ENCODE peak calls at places on chromosomes 3 and 15, in nine cellular contexts. F, G, N, U, Z, L, D, R and E are unnamed samples. For H3K9me3, the result is how much of the 10 kb centered on the place peaks cover.

GRCh38 chr15:88115529-88116152 is 140.9 kb downstream of the NTRK3 start:
- DNase-seq in F (no peak), G (no peak), N (no peak), U (no peak), Z (no peak), L (no peak), D (no peak), R (no peak), E (peak)

GRCh38 chr3:179181021-179181472 is 32.9 kb downstream of the PIK3CA start:
- DNase-seq in F (no peak), G (no peak), N (no peak), U (no peak), Z (no peak), L (no peak), D (no peak), R (no peak), E (no peak)

GRCh38 chr3:56725175-56725574 is 42.1 kb upstream of the TASOR start:
- DNase-seq in F (no peak), G (no peak), N (no peak), U (no peak), Z (peak), L (no peak), D (no peak), R (no peak), E (no peak)

GRCh38 chr3:16476636-16477035 is 36.9 kb downstream of the RFTN1 start:
- DNase-seq in F (no peak), G (no peak), N (no peak), U (no peak), Z (no peak), L (no peak), D (no peak), R (no peak), E (no peak)

GRCh38 chr3:195508185-195508584 is 34.9 kb downstream of the PPP1R2 start:
- DNase-seq in F (no peak), G (no peak), N (no peak), U (no peak), Z (no peak), L (no peak), D (no peak), R (no peak), E (no peak)

GRCh38 chr15:90201150-90201943 is at the start of gene SEMA4B:
- DNase-seq in F (peak), G (no peak), N (peak), U (peak), Z (peak), L (peak), D (peak), R (peak), E (peak)

GRCh38 chr3:87053548-87053947 is 62.6 kb upstream of the VGLL3 start:
- DNase-seq in F (no peak), G (no peak), N (no peak), U (no peak), Z (no peak), L (no peak), D (no peak), R (no peak), E (no peak)

GRCh38 chr15:57146394-57147140 is 228.1 kb downstream of the TCF12 start:
- DNase-seq in F (no peak), G (no peak), N (no peak), U (no peak), Z (no peak), L (no peak), D (peak), R (no peak), E (no peak)

GRCh38 chr3:153260681-153261080 is 98.7 kb downstream of the RAP2B start:
- DNase-seq in F (no peak), G (no peak), N (no peak), U (no peak), Z (no peak), L (no peak), D (no peak), R (no peak), E (no peak)

GRCh38 chr15:80183886-80184285 is 31.1 kb downstream of the FAH start:
- DNase-seq in F (no peak), G (no peak), N (no peak), U (no peak), Z (no peak), L (no peak), D (peak), R (no peak), E (no peak)

GRCh38 chr3:143974181-143974876 is 2.7 kb downstream of the DIPK2A start:
- DNase-seq in F (no peak), G (no peak), N (no peak), U (no peak), Z (no peak), L (no peak), D (no peak), R (no peak), E (no peak)

GRCh38 chr3:136070953-136071949 is 105.7 kb downstream of the PPP2R3A start:
- DNase-seq in F (no peak), G (peak), N (no peak), U (no peak), Z (no peak), L (peak), D (no peak), R (no peak), E (no peak)

GRCh38 chr15:89335289-89336041 is 841 bp upstream of the POLG start:
- DNase-seq in F (peak), G (no peak), N (peak), U (peak), Z (no peak), L (no peak), D (no peak), R (no peak), E (no peak)

GRCh38 chr3:46672349-46672695 is 21.2 kb downstream of the ALS2CL start:
- DNase-seq in F (no peak), G (peak), N (no peak), U (no peak), Z (no peak), L (no peak), D (no peak), R (no peak), E (peak)

GRCh38 chr15:85463976-85464375 is 83.6 kb downstream of the AKAP13 start:
- DNase-seq in F (no peak), G (no peak), N (no peak), U (no peak), Z (no peak), L (no peak), D (no peak), R (no peak), E (no peak)

GRCh38 chr15:69394556-69395282 is 19.4 kb upstream of the KIF23 start:
- DNase-seq in F (peak), G (peak), N (peak), U (peak), Z (peak), L (peak), D (peak), R (peak), E (peak)

GRCh38 chr3:104908761-104909160 is 457.9 kb upstream of the ALCAM start:
- DNase-seq in F (no peak), G (no peak), N (no peak), U (no peak), Z (no peak), L (no peak), D (no peak), R (no peak), E (no peak)

GRCh38 chr15:80779658-80780415 is 667 bp downstream of the CEMIP start:
- DNase-seq in F (peak), G (no peak), N (no peak), U (no peak), Z (no peak), L (no peak), D (peak), R (no peak), E (peak)

GRCh38 chr3:52135332-52135731 is 18.9 kb downstream of the POC1A start:
- DNase-seq in F (no peak), G (no peak), N (no peak), U (no peak), Z (no peak), L (no peak), D (no peak), R (no peak), E (no peak)

GRCh38 chr3:55423888-55424287 is 63.2 kb downstream of the WNT5A start:
- DNase-seq in F (no peak), G (no peak), N (no peak), U (no peak), Z (no peak), L (no peak), D (no peak), R (no peak), E (no peak)

GRCh38 chr3:25803833-25804232 is 13.9 kb downstream of the OXSM start:
- DNase-seq in F (no peak), G (no peak), N (no peak), U (no peak), Z (no peak), L (no peak), D (no peak), R (no peak), E (no peak)

GRCh38 chr3:101549473-101549872 is 12.2 kb upstream of the TRMT10C start:
- DNase-seq in F (no peak), G (no peak), N (no peak), U (no peak), Z (no peak), L (no peak), D (no peak), R (no peak), E (no peak)

GRCh38 chr15:26691249-26691648 is 81.6 kb downstream of the GABRB3 start:
- DNase-seq in F (no peak), G (no peak), N (no peak), U (no peak), Z (no peak), L (no peak), D (no peak), R (no peak), E (no peak)

GRCh38 chr15:26682765-26683164 is 90.1 kb downstream of the GABRB3 start:
- DNase-seq in F (no peak), G (no peak), N (no peak), U (no peak), Z (no peak), L (no peak), D (no peak), R (no peak), E (no peak)

GRCh38 chr15:26690778-26691177 is 82.1 kb downstream of the GABRB3 start:
- DNase-seq in F (no peak), G (no peak), N (no peak), U (no peak), Z (no peak), L (no peak), D (no peak), R (no peak), E (no peak)

GRCh38 chr15:26686547-26687187 is 86.2 kb downstream of the GABRB3 start:
- DNase-seq in F (no peak), G (no peak), N (no peak), U (no peak), Z (no peak), L (no peak), D (no peak), R (no peak), E (no peak)
- H3K9me3 ChIP-seq in F (under half), G (under half), N (under half), U (under half), Z (under half), L (under half), D (under half), R (under half), E (under half)

DNA sequence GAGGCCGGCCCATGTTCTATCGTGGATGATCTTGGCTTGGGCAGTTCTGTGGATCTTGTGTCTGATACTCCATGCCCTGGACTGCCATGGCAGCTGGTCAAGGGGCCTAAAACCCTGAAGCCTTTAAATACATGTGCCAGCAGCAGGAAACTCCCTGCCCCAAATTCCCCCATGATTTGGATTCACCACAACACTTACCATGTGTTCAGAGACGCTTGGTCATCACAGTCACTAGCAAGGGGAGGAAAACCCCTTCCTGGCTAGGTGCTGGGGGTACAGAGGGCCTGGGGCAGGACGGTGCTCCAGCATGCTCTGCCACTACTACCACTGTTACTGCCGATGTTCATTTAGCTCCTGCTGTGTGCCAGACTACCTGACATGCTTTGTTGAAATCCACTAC is 94.4 kb downstream of the DNAJB8 start:
- DNase-seq in F (no peak), G (no peak), N (no peak), U (no peak), Z (no peak), L (no peak), D (no peak), R (no peak), E (no peak)
- H3K9me3 ChIP-seq in F (under half), G (under half), N (under half), U (under half), Z (under half), L (under half), D (under half), R (under half), E (under half)

DNA sequence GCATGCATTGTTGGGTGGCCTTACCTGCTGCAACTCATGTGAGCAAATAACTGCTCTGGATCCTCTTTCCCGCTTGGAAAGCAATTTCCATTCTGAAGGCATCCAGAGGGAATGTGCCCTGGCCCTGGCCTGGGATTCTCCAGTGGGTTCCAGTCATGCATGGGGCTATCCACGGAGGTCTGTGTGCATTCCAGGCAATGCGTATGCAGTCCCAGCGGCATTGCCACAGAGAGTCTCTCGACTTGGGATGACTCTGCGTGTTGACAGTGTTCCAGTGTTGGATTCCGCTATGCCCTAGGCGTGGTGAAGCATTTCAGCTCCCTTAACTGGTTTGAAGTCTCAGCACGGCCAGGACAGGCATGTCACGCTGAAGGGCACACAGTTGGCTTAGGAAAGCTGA is 113.9 kb downstream of the SNRPN start:
- DNase-seq in F (peak), G (no peak), N (no peak), U (no peak), Z (no peak), L (no peak), D (no peak), R (no peak), E (peak)
- H3K9me3 ChIP-seq in F (half or more), G (half or more), N (half or more), U (under half), Z (half or more), L (half or more), D (half or more), R (half or more), E (under half)

GRCh38 chr15:23690450-23690852 is 3.3 kb upstream of the NDN start:
- DNase-seq in F (no peak), G (no peak), N (peak), U (no peak), Z (no peak), L (peak), D (no peak), R (no peak), E (peak)
- H3K9me3 ChIP-seq in F (under half), G (under half), N (under half), U (under half), Z (under half), L (under half), D (under half), R (under half), E (under half)

GRCh38 chr3:197238842-197239241 is 59.6 kb downstream of the DLG1 start:
- DNase-seq in F (no peak), G (no peak), N (no peak), U (no peak), Z (no peak), L (no peak), D (no peak), R (no peak), E (no peak)
- H3K9me3 ChIP-seq in F (under half), G (under half), N (under half), U (under half), Z (under half), L (half or more), D (under half), R (under half), E (under half)

DNA sequence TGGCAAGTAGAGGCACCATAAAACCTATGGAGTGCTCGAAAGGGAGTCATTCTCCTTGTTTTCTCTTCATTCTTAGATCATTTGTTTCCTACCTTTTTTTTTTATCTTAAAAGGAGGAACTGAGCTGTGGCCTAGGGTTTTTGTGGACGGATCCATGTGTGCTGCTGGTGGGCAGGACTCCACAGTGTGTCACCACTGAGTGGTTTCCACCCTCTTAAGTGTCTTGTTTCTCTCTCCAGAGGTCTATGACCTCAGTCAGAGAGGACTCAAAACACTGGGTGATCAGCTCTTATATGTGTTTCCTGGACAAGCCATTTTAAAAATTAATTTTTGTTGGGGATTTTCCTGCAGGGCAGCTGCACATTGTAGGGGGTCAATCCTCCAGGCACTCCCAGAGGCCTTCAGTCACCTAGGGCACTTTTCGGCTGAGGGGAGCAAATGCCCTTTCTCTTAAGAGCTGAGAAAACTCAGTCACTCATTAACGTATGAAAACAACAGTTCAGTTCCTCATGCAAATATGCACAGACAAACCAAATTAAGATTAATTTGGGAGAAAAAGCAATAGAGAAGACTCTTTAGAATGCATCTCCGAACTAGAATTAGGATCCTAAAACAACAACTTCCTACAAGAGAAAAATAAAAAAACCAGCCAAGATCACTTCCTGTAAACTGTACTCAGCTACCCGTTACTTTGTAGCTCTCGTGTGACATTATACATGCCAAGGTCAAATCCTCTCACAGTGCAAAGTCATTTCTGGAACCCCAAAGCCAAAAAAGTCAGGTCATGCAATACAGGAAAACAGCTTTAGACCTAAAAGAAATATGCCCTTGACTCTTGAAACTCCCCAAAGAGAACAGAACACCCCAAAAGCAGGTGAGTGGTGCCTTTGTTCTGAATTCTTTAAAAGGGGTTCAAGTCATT is 27.6 kb upstream of the FAM3D start:
- DNase-seq in F (no peak), G (no peak), N (no peak), U (no peak), Z (no peak), L (no peak), D (no peak), R (no peak), E (no peak)
- H3K9me3 ChIP-seq in F (under half), G (under half), N (under half), U (under half), Z (under half), L (under half), D (under half), R (under half), E (under half)

GRCh38 chr3:161689699-161690098 is 193.1 kb downstream of the OTOL1 start:
- DNase-seq in F (no peak), G (no peak), N (no peak), U (no peak), Z (no peak), L (no peak), D (no peak), R (no peak), E (no peak)
- H3K9me3 ChIP-seq in F (under half), G (under half), N (under half), U (under half), Z (under half), L (under half), D (under half), R (under half), E (under half)

GRCh38 chr3:43013256-43013655 is 34.1 kb downstream of the GASK1A start:
- DNase-seq in F (no peak), G (no peak), N (no peak), U (no peak), Z (no peak), L (no peak), D (no peak), R (no peak), E (no peak)
- H3K9me3 ChIP-seq in F (under half), G (under half), N (under half), U (under half), Z (half or more), L (under half), D (under half), R (under half), E (under half)

DNA sequence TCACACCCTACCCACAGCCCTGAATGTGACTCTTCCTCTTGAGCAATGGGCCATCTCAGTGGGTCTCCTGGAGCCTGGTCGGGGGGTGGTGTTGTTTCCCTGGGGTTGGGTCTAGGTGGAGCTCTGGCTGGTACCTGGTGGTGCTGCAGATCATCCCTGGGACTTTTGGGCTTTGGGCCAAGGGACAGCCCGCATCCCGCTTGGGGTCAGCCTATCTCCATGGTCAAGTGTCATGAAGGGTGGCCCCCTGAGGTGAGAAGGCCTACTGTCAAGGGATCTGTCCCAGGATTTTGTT is 202.0 kb downstream of the UBE3A start:
- DNase-seq in F (peak), G (no peak), N (no peak), U (no peak), Z (no peak), L (no peak), D (no peak), R (peak), E (no peak)
- H3K9me3 ChIP-seq in F (under half), G (half or more), N (under half), U (under half), Z (under half), L (under half), D (under half), R (under half), E (under half)

DNA sequence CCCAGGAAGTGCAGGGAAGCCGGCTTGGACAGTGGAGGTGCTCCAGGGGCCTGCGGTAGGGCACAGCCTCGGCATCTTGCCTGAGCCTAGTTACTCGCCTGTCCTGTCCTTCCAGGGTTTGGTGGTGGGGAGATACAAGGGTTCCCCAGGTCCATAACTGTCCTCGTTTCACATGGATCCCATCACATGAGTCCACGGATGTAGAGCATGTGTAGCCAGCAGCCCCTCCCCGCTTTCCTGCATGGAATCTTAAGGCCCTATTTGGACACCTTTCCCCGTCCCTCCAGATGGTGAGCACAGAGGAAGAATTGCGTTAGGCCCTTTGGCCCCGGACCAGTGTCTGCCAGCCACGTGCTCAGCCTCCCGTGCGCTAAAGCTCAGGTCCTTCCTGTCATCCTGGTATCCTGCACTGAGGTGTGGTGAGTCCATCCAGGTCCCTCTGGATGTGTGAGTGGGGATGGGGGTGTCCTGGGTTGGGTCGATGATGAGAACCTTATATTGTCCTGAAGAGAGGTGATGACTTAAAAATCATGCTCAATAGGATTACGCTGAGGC is 230.4 kb downstream of the SNRPN start:
- DNase-seq in F (peak), G (no peak), N (no peak), U (no peak), Z (no peak), L (peak), D (no peak), R (peak), E (peak)
- H3K9me3 ChIP-seq in F (under half), G (half or more), N (under half), U (under half), Z (under half), L (under half), D (under half), R (half or more), E (under half)